ENCODE peak calls at places on chromosomes 16 and 17, in five cellular contexts. One of them, this sample, is unnamed.

GRCh38 chr17:15213381-15214087 is 51.6 kb downstream of the PMP22 start:
- DNase-seq in heart right ventricle: no peak
- DNase-seq in AG04450: no peak
- DNase-seq in cardiac muscle cell: peak
- DNase-seq in A549: no peak
- DNase-seq in this sample: no peak

GRCh38 chr17:83080641-83081560 is 1.5 kb downstream of the METRNL start:
- DNase-seq in heart right ventricle: no peak
- DNase-seq in AG04450: no peak
- DNase-seq in cardiac muscle cell: peak
- DNase-seq in A549: no peak
- DNase-seq in this sample: no peak

GRCh38 chr17:47707056-47707791 is 13.3 kb downstream of the TBKBP1 start:
- DNase-seq in heart right ventricle: no peak
- DNase-seq in AG04450: no peak
- DNase-seq in cardiac muscle cell: no peak
- DNase-seq in A549: no peak
- DNase-seq in this sample: no peak

GRCh38 chr17:77332034-77332971 is 191.5 kb downstream of the SEC14L1 start:
- DNase-seq in heart right ventricle: no peak
- DNase-seq in AG04450: no peak
- DNase-seq in cardiac muscle cell: no peak
- DNase-seq in A549: no peak
- DNase-seq in this sample: no peak

GRCh38 chr17:71760062-71760720 is 360.6 kb upstream of the SOX9 start:
- DNase-seq in heart right ventricle: no peak
- DNase-seq in AG04450: peak
- DNase-seq in cardiac muscle cell: no peak
- DNase-seq in A549: no peak
- DNase-seq in this sample: no peak

GRCh38 chr17:77465358-77466041 is 324.7 kb downstream of the SEC14L1 start:
- DNase-seq in heart right ventricle: peak
- DNase-seq in AG04450: no peak
- DNase-seq in cardiac muscle cell: peak
- DNase-seq in A549: no peak
- DNase-seq in this sample: no peak

GRCh38 chr17:45086865-45087495 is 25.9 kb downstream of the NMT1 start:
- DNase-seq in heart right ventricle: no peak
- DNase-seq in AG04450: no peak
- DNase-seq in cardiac muscle cell: no peak
- DNase-seq in A549: no peak
- DNase-seq in this sample: no peak

GRCh38 chr17:78498848-78499247 is 78.3 kb downstream of the DNAH17 start:
- DNase-seq in heart right ventricle: no peak
- DNase-seq in AG04450: no peak
- DNase-seq in cardiac muscle cell: no peak
- DNase-seq in A549: no peak
- DNase-seq in this sample: no peak

GRCh38 chr16:83802135-83802534 is 5.6 kb upstream of the HSBP1 start:
- DNase-seq in heart right ventricle: no peak
- DNase-seq in AG04450: peak
- DNase-seq in cardiac muscle cell: peak
- DNase-seq in A549: no peak
- DNase-seq in this sample: no peak

GRCh38 chr16:82638095-82638798 is 11.5 kb downstream of the CDH13 start:
- DNase-seq in heart right ventricle: no peak
- DNase-seq in AG04450: no peak
- DNase-seq in cardiac muscle cell: peak
- DNase-seq in A549: no peak
- DNase-seq in this sample: peak

GRCh38 chr17:78973196-78973595 is 6.5 kb downstream of the LGALS3BP start:
- DNase-seq in heart right ventricle: peak
- DNase-seq in AG04450: no peak
- DNase-seq in cardiac muscle cell: peak
- DNase-seq in A549: no peak
- DNase-seq in this sample: no peak

GRCh38 chr16:3019594-3020246 is 448 bp upstream of the TNFRSF12A start:
- DNase-seq in heart right ventricle: no peak
- DNase-seq in AG04450: no peak
- DNase-seq in cardiac muscle cell: no peak
- DNase-seq in A549: no peak
- DNase-seq in this sample: no peak

GRCh38 chr16:57186630-57187507 is 740 bp downstream of the RSPRY1 start:
- DNase-seq in heart right ventricle: no peak
- DNase-seq in AG04450: no peak
- DNase-seq in cardiac muscle cell: peak
- DNase-seq in A549: peak
- DNase-seq in this sample: no peak

GRCh38 chr16:16073884-16074781 is 124.7 kb downstream of the ABCC1 start:
- DNase-seq in heart right ventricle: no peak
- DNase-seq in AG04450: peak
- DNase-seq in cardiac muscle cell: peak
- DNase-seq in A549: peak
- DNase-seq in this sample: peak
- TF ChIP-seq CTCF in heart right ventricle: no peak
- TF ChIP-seq CTCF in AG04450: no peak
- TF ChIP-seq CTCF in cardiac muscle cell: peak
- TF ChIP-seq CTCF in A549: no peak
- TF ChIP-seq CTCF in this sample: peak

GRCh38 chr17:49036270-49036626 is 39.1 kb downstream of the IGF2BP1 start:
- DNase-seq in heart right ventricle: no peak
- DNase-seq in AG04450: no peak
- DNase-seq in cardiac muscle cell: no peak
- DNase-seq in A549: no peak
- DNase-seq in this sample: no peak
- H3K4me3 ChIP-seq in heart right ventricle: no peak
- H3K4me3 ChIP-seq in AG04450: no peak
- H3K4me3 ChIP-seq in cardiac muscle cell: no peak
- H3K4me3 ChIP-seq in A549: no peak
- H3K4me3 ChIP-seq in this sample: peak

GRCh38 chr17:33689725-33690124 is 396.6 kb upstream of the ASIC2 start:
- DNase-seq in heart right ventricle: no peak
- DNase-seq in AG04450: no peak
- DNase-seq in cardiac muscle cell: no peak
- DNase-seq in A549: no peak
- DNase-seq in this sample: no peak
- TF ChIP-seq CTCF in heart right ventricle: no peak
- TF ChIP-seq CTCF in AG04450: no peak
- TF ChIP-seq CTCF in cardiac muscle cell: no peak
- TF ChIP-seq CTCF in A549: peak
- TF ChIP-seq CTCF in this sample: no peak

GRCh38 chr17:81868674-81869220 is 2.4 kb downstream of the ARHGDIA start:
- DNase-seq in heart right ventricle: no peak
- DNase-seq in AG04450: peak
- DNase-seq in cardiac muscle cell: peak
- DNase-seq in A549: peak
- DNase-seq in this sample: no peak
- H3K4me3 ChIP-seq in heart right ventricle: no peak
- H3K4me3 ChIP-seq in AG04450: peak
- H3K4me3 ChIP-seq in cardiac muscle cell: no peak
- H3K4me3 ChIP-seq in A549: peak
- H3K4me3 ChIP-seq in this sample: peak

GRCh38 chr17:67411396-67411795 is 34.3 kb downstream of the PITPNC1 start:
- DNase-seq in heart right ventricle: no peak
- DNase-seq in AG04450: no peak
- DNase-seq in cardiac muscle cell: no peak
- DNase-seq in A549: no peak
- DNase-seq in this sample: no peak
- TF ChIP-seq CTCF in heart right ventricle: no peak
- TF ChIP-seq CTCF in AG04450: no peak
- TF ChIP-seq CTCF in cardiac muscle cell: no peak
- TF ChIP-seq CTCF in A549: no peak
- TF ChIP-seq CTCF in this sample: no peak

GRCh38 chr16:87882436-87883019 is 13.2 kb upstream of the SLC7A5 start:
- DNase-seq in heart right ventricle: no peak
- DNase-seq in AG04450: no peak
- DNase-seq in cardiac muscle cell: no peak
- DNase-seq in A549: no peak
- DNase-seq in this sample: no peak

GRCh38 chr16:87878704-87879103 is 9.4 kb upstream of the SLC7A5 start:
- DNase-seq in heart right ventricle: no peak
- DNase-seq in AG04450: no peak
- DNase-seq in cardiac muscle cell: no peak
- DNase-seq in A549: no peak
- DNase-seq in this sample: no peak

GRCh38 chr16:87880117-87880696 is 10.9 kb upstream of the SLC7A5 start:
- DNase-seq in heart right ventricle: no peak
- DNase-seq in AG04450: no peak
- DNase-seq in cardiac muscle cell: no peak
- DNase-seq in A549: no peak
- DNase-seq in this sample: no peak

GRCh38 chr16:87877942-87878507 is 8.7 kb upstream of the SLC7A5 start:
- DNase-seq in heart right ventricle: no peak
- DNase-seq in AG04450: no peak
- DNase-seq in cardiac muscle cell: no peak
- DNase-seq in A549: no peak
- DNase-seq in this sample: no peak

DNA sequence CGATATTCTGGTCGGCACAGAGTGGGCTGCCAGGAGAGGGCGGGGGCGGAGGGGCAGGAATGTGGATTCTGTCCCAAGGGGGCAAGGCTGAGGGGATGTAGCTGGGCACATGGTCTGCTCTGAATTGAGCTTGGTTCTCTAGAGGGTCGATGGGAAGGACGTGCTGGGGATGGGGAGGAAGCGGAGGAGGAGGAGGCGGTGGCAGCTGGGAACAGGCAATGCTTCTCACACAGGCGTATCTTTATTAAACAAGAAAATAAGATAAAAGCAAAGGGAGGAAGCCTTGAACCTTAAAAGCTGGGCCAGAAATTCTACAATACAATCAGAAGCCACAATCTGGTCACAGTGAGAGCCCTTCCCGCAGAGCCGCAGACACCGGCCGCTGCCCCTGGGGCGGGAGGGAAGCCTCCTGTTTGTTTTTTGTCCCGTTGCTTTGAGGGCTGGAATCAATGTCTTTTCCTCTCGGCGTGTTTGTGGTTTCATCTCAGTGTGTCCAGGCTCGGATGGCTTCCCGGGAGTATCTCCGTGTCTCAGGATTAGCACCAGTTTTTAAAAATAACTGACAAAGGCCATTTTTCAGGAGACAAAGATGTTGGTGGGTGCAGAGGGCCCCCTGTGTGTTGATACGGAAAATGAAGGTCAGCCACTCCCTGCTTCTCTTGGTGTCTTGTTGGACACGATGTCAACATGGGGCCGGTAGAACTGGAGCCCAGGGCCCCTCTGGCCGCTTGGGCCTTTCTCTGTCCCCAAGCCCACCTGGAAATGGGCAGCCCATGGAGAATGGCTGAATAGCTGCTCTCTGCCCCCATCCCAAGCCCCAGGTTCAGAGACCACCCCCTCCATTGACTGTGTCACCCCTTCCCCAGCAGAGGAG is 12.3 kb upstream of the SLC7A5 start:
- DNase-seq in heart right ventricle: no peak
- DNase-seq in AG04450: no peak
- DNase-seq in cardiac muscle cell: no peak
- DNase-seq in A549: no peak
- DNase-seq in this sample: no peak
- H3K4me3 ChIP-seq in heart right ventricle: no peak
- H3K4me3 ChIP-seq in AG04450: no peak
- H3K4me3 ChIP-seq in cardiac muscle cell: no peak
- H3K4me3 ChIP-seq in A549: no peak
- H3K4me3 ChIP-seq in this sample: no peak